ENCODE peak calls at places on chromosomes 16 and 17, in seven cellular contexts. One of them, this sample, is unnamed. For H3K4me1, the result is how much of the 10 kb centered on the place peaks cover.

GRCh38 chr17:2485543-2485942 is 26.1 kb downstream of the METTL16 start:
- DNase-seq in thoracic aorta: no peak
- DNase-seq in GM23338: no peak
- DNase-seq in cardiac muscle cell: peak
- DNase-seq in CD4-positive, alpha-beta memory T cell: no peak
- DNase-seq in naive thymus-derived CD4-positive, alpha-beta T cell: no peak
- DNase-seq in PC-9: peak
- DNase-seq in this sample: no peak

GRCh38 chr17:78844301-78845005 is 3.8 kb upstream of the USP36 start:
- DNase-seq in thoracic aorta: no peak
- DNase-seq in CD4-positive, alpha-beta memory T cell: no peak
- DNase-seq in naive thymus-derived CD4-positive, alpha-beta T cell: no peak
- DNase-seq in PC-9: no peak
- DNase-seq in GM23338: no peak
- DNase-seq in cardiac muscle cell: peak
- DNase-seq in this sample: no peak

GRCh38 chr16:31853300-31853699 is 20.3 kb upstream of the ZNF267 start:
- DNase-seq in naive thymus-derived CD4-positive, alpha-beta T cell: no peak
- DNase-seq in thoracic aorta: no peak
- DNase-seq in GM23338: no peak
- DNase-seq in CD4-positive, alpha-beta memory T cell: no peak
- DNase-seq in cardiac muscle cell: no peak
- DNase-seq in PC-9: no peak
- DNase-seq in this sample: no peak

GRCh38 chr17:41394254-41395016 is 3.0 kb downstream of the KRT31 start:
- DNase-seq in cardiac muscle cell: no peak
- DNase-seq in PC-9: peak
- DNase-seq in naive thymus-derived CD4-positive, alpha-beta T cell: no peak
- DNase-seq in thoracic aorta: no peak
- DNase-seq in CD4-positive, alpha-beta memory T cell: no peak
- DNase-seq in GM23338: no peak
- DNase-seq in this sample: no peak

GRCh38 chr16:14051110-14051729 is 19.9 kb upstream of the MRTFB start:
- DNase-seq in GM23338: no peak
- DNase-seq in CD4-positive, alpha-beta memory T cell: no peak
- DNase-seq in PC-9: no peak
- DNase-seq in thoracic aorta: no peak
- DNase-seq in cardiac muscle cell: no peak
- DNase-seq in naive thymus-derived CD4-positive, alpha-beta T cell: no peak
- DNase-seq in this sample: no peak

GRCh38 chr16:73036074-73036826 is 11.7 kb downstream of the ZFHX3 start:
- DNase-seq in PC-9: peak
- DNase-seq in CD4-positive, alpha-beta memory T cell: no peak
- DNase-seq in thoracic aorta: no peak
- DNase-seq in GM23338: peak
- DNase-seq in cardiac muscle cell: no peak
- DNase-seq in naive thymus-derived CD4-positive, alpha-beta T cell: no peak
- DNase-seq in this sample: no peak

GRCh38 chr17:32189343-32189742 is 47.0 kb downstream of the RHOT1 start:
- DNase-seq in cardiac muscle cell: no peak
- DNase-seq in naive thymus-derived CD4-positive, alpha-beta T cell: no peak
- DNase-seq in GM23338: no peak
- DNase-seq in PC-9: no peak
- DNase-seq in CD4-positive, alpha-beta memory T cell: no peak
- DNase-seq in thoracic aorta: no peak
- DNase-seq in this sample: no peak

GRCh38 chr17:39376434-39376833 is 25.0 kb downstream of the FBXL20 start:
- DNase-seq in PC-9: no peak
- DNase-seq in CD4-positive, alpha-beta memory T cell: no peak
- DNase-seq in thoracic aorta: no peak
- DNase-seq in naive thymus-derived CD4-positive, alpha-beta T cell: no peak
- DNase-seq in GM23338: no peak
- DNase-seq in cardiac muscle cell: no peak
- DNase-seq in this sample: no peak

GRCh38 chr16:49498241-49499017 is 124.8 kb downstream of the C16orf78 start:
- DNase-seq in CD4-positive, alpha-beta memory T cell: no peak
- DNase-seq in naive thymus-derived CD4-positive, alpha-beta T cell: no peak
- DNase-seq in GM23338: no peak
- DNase-seq in thoracic aorta: no peak
- DNase-seq in cardiac muscle cell: no peak
- DNase-seq in PC-9: no peak
- DNase-seq in this sample: no peak

GRCh38 chr16:30934827-30935557 is 11.6 kb downstream of the FBXL19 start:
- DNase-seq in thoracic aorta: no peak
- DNase-seq in naive thymus-derived CD4-positive, alpha-beta T cell: no peak
- DNase-seq in cardiac muscle cell: peak
- DNase-seq in GM23338: peak
- DNase-seq in CD4-positive, alpha-beta memory T cell: no peak
- DNase-seq in PC-9: no peak
- DNase-seq in this sample: no peak

GRCh38 chr17:9229826-9230201 is 208.5 kb downstream of the NTN1 start:
- DNase-seq in thoracic aorta: no peak
- DNase-seq in CD4-positive, alpha-beta memory T cell: no peak
- DNase-seq in cardiac muscle cell: no peak
- DNase-seq in PC-9: no peak
- DNase-seq in naive thymus-derived CD4-positive, alpha-beta T cell: no peak
- DNase-seq in GM23338: no peak
- DNase-seq in this sample: no peak

GRCh38 chr17:48610282-48611211 is at the start of gene HOXB7:
- DNase-seq in thoracic aorta: no peak
- DNase-seq in GM23338: peak
- DNase-seq in naive thymus-derived CD4-positive, alpha-beta T cell: no peak
- DNase-seq in cardiac muscle cell: no peak
- DNase-seq in CD4-positive, alpha-beta memory T cell: peak
- DNase-seq in PC-9: peak
- DNase-seq in this sample: peak

GRCh38 chr16:56041556-56042140 is 149.6 kb upstream of the GNAO1 start:
- DNase-seq in PC-9: peak
- DNase-seq in naive thymus-derived CD4-positive, alpha-beta T cell: no peak
- DNase-seq in CD4-positive, alpha-beta memory T cell: peak
- DNase-seq in cardiac muscle cell: no peak
- DNase-seq in thoracic aorta: no peak
- DNase-seq in GM23338: peak
- DNase-seq in this sample: no peak

GRCh38 chr17:12048843-12049473 is 28.3 kb downstream of the MAP2K4 start:
- DNase-seq in thoracic aorta: no peak
- DNase-seq in GM23338: no peak
- DNase-seq in cardiac muscle cell: no peak
- DNase-seq in PC-9: peak
- DNase-seq in naive thymus-derived CD4-positive, alpha-beta T cell: no peak
- DNase-seq in CD4-positive, alpha-beta memory T cell: no peak
- DNase-seq in this sample: no peak
- H3K4me1 ChIP-seq in thoracic aorta: under half
- H3K4me1 ChIP-seq in GM23338: half or more
- H3K4me1 ChIP-seq in cardiac muscle cell: under half
- H3K4me1 ChIP-seq in PC-9: under half
- H3K4me1 ChIP-seq in naive thymus-derived CD4-positive, alpha-beta T cell: under half
- H3K4me1 ChIP-seq in CD4-positive, alpha-beta memory T cell: half or more
- H3K4me1 ChIP-seq in this sample: under half

DNA sequence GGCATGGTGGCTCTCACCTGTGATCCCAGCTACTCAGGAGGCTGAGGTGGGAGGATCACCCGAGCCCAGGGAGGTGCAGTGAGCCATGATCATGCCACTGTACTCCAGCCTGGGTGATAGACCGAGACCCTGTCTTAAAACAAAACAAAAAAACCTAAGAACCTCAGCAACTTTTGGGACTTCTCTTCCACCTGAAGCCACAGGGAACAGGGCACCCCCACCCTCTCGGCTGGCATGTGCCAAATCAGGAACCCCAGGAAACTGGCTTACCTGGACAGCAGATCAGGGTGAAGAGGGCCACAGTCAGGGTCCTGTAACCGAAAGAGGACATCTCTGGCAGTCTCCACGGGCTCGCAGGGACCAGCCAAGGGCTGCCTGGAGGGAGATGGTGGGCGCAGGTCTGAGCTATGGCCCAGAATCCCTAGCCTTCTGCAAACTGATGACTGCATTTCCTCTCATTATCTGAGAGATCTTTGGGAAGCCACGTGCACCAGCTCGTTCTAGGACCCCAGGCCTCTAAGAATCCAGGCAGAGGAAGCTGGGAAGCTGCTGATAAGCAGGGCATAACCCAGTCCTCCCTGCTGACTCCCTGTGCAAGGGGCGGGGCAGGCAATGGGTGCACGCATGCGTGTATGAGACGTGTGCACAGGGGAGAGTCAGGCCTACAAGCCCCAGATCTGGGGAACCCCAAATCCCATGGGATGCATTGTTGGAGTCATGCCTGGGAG is 8.4 kb downstream of the PRR29 start:
- DNase-seq in CD4-positive, alpha-beta memory T cell: no peak
- DNase-seq in naive thymus-derived CD4-positive, alpha-beta T cell: no peak
- DNase-seq in thoracic aorta: no peak
- DNase-seq in cardiac muscle cell: peak
- DNase-seq in GM23338: no peak
- DNase-seq in PC-9: no peak
- DNase-seq in this sample: peak
- H3K4me1 ChIP-seq in CD4-positive, alpha-beta memory T cell: half or more
- H3K4me1 ChIP-seq in naive thymus-derived CD4-positive, alpha-beta T cell: under half
- H3K4me1 ChIP-seq in thoracic aorta: under half
- H3K4me1 ChIP-seq in cardiac muscle cell: under half
- H3K4me1 ChIP-seq in GM23338: under half
- H3K4me1 ChIP-seq in PC-9: half or more
- H3K4me1 ChIP-seq in this sample: under half

GRCh38 chr16:75106351-75107274 is 10.0 kb downstream of the LDHD start:
- DNase-seq in PC-9: no peak
- DNase-seq in cardiac muscle cell: no peak
- DNase-seq in CD4-positive, alpha-beta memory T cell: no peak
- DNase-seq in GM23338: no peak
- DNase-seq in naive thymus-derived CD4-positive, alpha-beta T cell: no peak
- DNase-seq in thoracic aorta: no peak
- DNase-seq in this sample: no peak

GRCh38 chr16:75108792-75109731 is 7.5 kb downstream of the LDHD start:
- DNase-seq in CD4-positive, alpha-beta memory T cell: peak
- DNase-seq in naive thymus-derived CD4-positive, alpha-beta T cell: no peak
- DNase-seq in cardiac muscle cell: peak
- DNase-seq in GM23338: no peak
- DNase-seq in thoracic aorta: peak
- DNase-seq in PC-9: peak
- DNase-seq in this sample: no peak

GRCh38 chr16:75109732-75110243 is 6.8 kb downstream of the LDHD start:
- DNase-seq in naive thymus-derived CD4-positive, alpha-beta T cell: no peak
- DNase-seq in CD4-positive, alpha-beta memory T cell: no peak
- DNase-seq in cardiac muscle cell: no peak
- DNase-seq in thoracic aorta: no peak
- DNase-seq in GM23338: no peak
- DNase-seq in PC-9: peak
- DNase-seq in this sample: no peak

GRCh38 chr16:75105306-75106061 is 11.1 kb downstream of the LDHD start:
- DNase-seq in cardiac muscle cell: peak
- DNase-seq in CD4-positive, alpha-beta memory T cell: no peak
- DNase-seq in GM23338: no peak
- DNase-seq in thoracic aorta: no peak
- DNase-seq in naive thymus-derived CD4-positive, alpha-beta T cell: no peak
- DNase-seq in PC-9: no peak
- DNase-seq in this sample: no peak

DNA sequence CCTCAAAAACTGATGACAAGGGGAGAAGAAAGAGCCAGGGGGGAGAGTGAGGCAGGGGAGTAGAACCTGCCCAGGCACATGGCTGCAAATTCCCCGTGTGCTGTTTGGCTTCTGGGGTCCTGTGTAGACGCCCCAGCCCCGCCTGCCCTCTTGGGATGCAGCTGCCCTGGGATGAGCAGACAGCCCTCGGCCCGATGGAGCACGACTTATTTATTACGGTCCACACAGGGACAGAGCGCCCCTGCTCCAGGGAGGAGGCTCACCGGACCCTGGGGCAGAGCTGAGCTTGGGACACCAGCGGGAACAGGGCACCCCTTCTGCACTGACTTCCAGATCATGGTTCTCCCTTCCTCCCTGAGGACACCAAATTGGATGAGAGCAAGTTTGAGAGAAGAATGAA is 9.1 kb downstream of the LDHD start:
- DNase-seq in naive thymus-derived CD4-positive, alpha-beta T cell: no peak
- DNase-seq in CD4-positive, alpha-beta memory T cell: no peak
- DNase-seq in PC-9: no peak
- DNase-seq in cardiac muscle cell: no peak
- DNase-seq in GM23338: no peak
- DNase-seq in thoracic aorta: no peak
- DNase-seq in this sample: no peak
- H3K4me1 ChIP-seq in naive thymus-derived CD4-positive, alpha-beta T cell: under half
- H3K4me1 ChIP-seq in CD4-positive, alpha-beta memory T cell: half or more
- H3K4me1 ChIP-seq in PC-9: under half
- H3K4me1 ChIP-seq in cardiac muscle cell: under half
- H3K4me1 ChIP-seq in GM23338: under half
- H3K4me1 ChIP-seq in thoracic aorta: under half
- H3K4me1 ChIP-seq in this sample: under half

GRCh38 chr17:7575481-7575883 is 4.0 kb upstream of the CD68 start:
- DNase-seq in naive thymus-derived CD4-positive, alpha-beta T cell: no peak
- DNase-seq in thoracic aorta: no peak
- DNase-seq in cardiac muscle cell: no peak
- DNase-seq in PC-9: no peak
- DNase-seq in GM23338: no peak
- DNase-seq in CD4-positive, alpha-beta memory T cell: no peak
- DNase-seq in this sample: no peak

GRCh38 chr17:7575959-7576358 is 3.5 kb upstream of the CD68 start:
- DNase-seq in CD4-positive, alpha-beta memory T cell: no peak
- DNase-seq in GM23338: no peak
- DNase-seq in cardiac muscle cell: no peak
- DNase-seq in thoracic aorta: no peak
- DNase-seq in PC-9: no peak
- DNase-seq in naive thymus-derived CD4-positive, alpha-beta T cell: no peak
- DNase-seq in this sample: no peak

GRCh38 chr17:7576432-7576937 is 3.0 kb upstream of the CD68 start:
- DNase-seq in PC-9: no peak
- DNase-seq in thoracic aorta: no peak
- DNase-seq in GM23338: no peak
- DNase-seq in cardiac muscle cell: no peak
- DNase-seq in naive thymus-derived CD4-positive, alpha-beta T cell: no peak
- DNase-seq in CD4-positive, alpha-beta memory T cell: no peak
- DNase-seq in this sample: no peak

GRCh38 chr17:7579001-7579838 is at the start of gene CD68:
- DNase-seq in thoracic aorta: peak
- DNase-seq in GM23338: peak
- DNase-seq in naive thymus-derived CD4-positive, alpha-beta T cell: no peak
- DNase-seq in CD4-positive, alpha-beta memory T cell: no peak
- DNase-seq in PC-9: peak
- DNase-seq in cardiac muscle cell: peak
- DNase-seq in this sample: peak

DNA sequence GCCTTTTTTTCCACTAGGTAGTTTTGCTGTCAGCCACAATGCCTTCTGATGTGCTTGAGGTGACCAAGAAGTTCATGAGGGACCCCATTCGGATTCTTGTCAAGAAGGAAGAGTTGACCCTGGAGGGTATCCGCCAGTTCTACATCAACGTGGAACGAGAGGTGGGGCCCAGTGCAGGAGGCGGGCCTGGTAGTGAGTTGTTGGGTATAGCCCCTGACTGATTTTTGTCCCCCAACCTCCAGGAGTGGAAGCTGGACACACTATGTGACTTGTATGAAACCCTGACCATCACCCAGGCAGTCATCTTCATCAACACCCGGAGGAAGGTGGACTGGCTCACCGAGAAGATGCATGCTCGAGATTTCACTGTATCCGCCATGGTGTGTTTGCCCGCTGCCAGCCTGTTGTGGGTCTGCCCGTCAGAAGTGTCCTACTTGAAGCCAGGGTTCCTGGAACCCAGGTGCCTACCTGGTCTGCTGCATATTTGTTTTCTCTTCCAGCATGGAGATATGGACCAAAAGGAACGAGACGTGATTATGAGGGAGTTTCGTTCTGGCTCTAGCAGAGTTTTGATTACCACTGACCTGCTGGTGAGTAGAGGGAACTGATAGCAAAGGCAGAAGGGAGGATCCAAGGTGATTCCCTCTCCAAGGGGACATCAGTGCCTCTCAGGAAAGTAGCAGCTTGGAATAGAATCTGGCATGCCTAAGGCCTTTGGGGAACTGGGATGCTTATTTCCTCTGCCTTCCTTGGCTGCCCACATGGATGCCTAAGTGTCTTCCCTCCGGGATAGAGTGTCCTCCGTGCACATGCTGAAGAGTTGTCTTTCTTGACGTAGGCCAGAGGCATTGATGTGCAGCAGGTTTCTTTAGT is 1.9 kb upstream of the CD68 start:
- DNase-seq in cardiac muscle cell: no peak
- DNase-seq in naive thymus-derived CD4-positive, alpha-beta T cell: no peak
- DNase-seq in thoracic aorta: no peak
- DNase-seq in PC-9: no peak
- DNase-seq in CD4-positive, alpha-beta memory T cell: no peak
- DNase-seq in GM23338: no peak
- DNase-seq in this sample: no peak
- H3K4me1 ChIP-seq in cardiac muscle cell: under half
- H3K4me1 ChIP-seq in naive thymus-derived CD4-positive, alpha-beta T cell: under half
- H3K4me1 ChIP-seq in thoracic aorta: under half
- H3K4me1 ChIP-seq in PC-9: half or more
- H3K4me1 ChIP-seq in CD4-positive, alpha-beta memory T cell: half or more
- H3K4me1 ChIP-seq in GM23338: under half
- H3K4me1 ChIP-seq in this sample: under half

This sample was measured in CD8-positive, alpha-beta T cell.